ENCODE peak calls at places on chromosomes 5 and 9, in four cellular contexts. Q, T, L and W are unnamed samples.

GRCh38 chr5:124742983-124743533 is 3.4 kb downstream of the ZNF608 start:
- DNase-seq in Q (no peak), L (no peak), T (peak; percentile 24), W (no peak)

GRCh38 chr5:82365744-82366228 is 87.6 kb upstream of the RPS23 start:
- DNase-seq in L (no peak), T (peak; percentile 87), Q (no peak), W (no peak)

GRCh38 chr9:121952611-121953010 is 140.5 kb downstream of the TTLL11 start:
- DNase-seq in Q (no peak), T (no peak), L (no peak), W (no peak)

GRCh38 chr5:156473271-156473935 is 146.4 kb downstream of the SGCD start:
- DNase-seq in L (no peak), Q (no peak), T (no peak), W (no peak)

GRCh38 chr9:107307331-107307730 is 24.3 kb downstream of the RAD23B start:
- DNase-seq in Q (no peak), L (no peak), T (no peak), W (no peak)

GRCh38 chr5:97929383-97929782 is 746.3 kb upstream of the RIOK2 start:
- DNase-seq in L (no peak), T (no peak), Q (no peak), W (no peak)

GRCh38 chr9:557601-558201 is 283.8 kb upstream of the DMRT1 start:
- DNase-seq in L (no peak), Q (no peak), T (peak; percentile 11), W (no peak)

GRCh38 chr9:3809724-3810123 is 283.9 kb upstream of the RFX3 start:
- DNase-seq in Q (no peak), T (no peak), L (peak; percentile 4), W (no peak)

GRCh38 chr9:130260816-130261765 is 4.5 kb upstream of the HMCN2 start:
- DNase-seq in T (no peak), L (no peak), Q (no peak), W (no peak)

GRCh38 chr9:88660611-88661010 is 125.6 kb downstream of the NXNL2 start:
- DNase-seq in Q (peak; percentile 10), L (no peak), T (peak; percentile 50), W (peak; percentile 56)

GRCh38 chr5:164098536-164098935 is 593.1 kb downstream of the MAT2B start:
- DNase-seq in T (no peak), Q (no peak), L (no peak), W (no peak)

GRCh38 chr5:42874621-42875198 is 63.0 kb upstream of the SELENOP start:
- DNase-seq in T (peak; percentile 94), L (no peak), Q (no peak), W (no peak)
- TF ChIP-seq CREM in T (peak; percentile 88), L (no peak), Q (no peak), W (no peak)

GRCh38 chr5:108560581-108560980 is 178.7 kb upstream of the FBXL17 start:
- DNase-seq in T (no peak), L (no peak), Q (no peak), W (no peak)
- TF ChIP-seq CREM in T (no peak), L (no peak), Q (no peak), W (no peak)

GRCh38 chr9:133470427-133470924 is 8.4 kb downstream of the SLC2A6 start:
- DNase-seq in L (no peak), Q (no peak), T (no peak), W (peak; percentile 34)
- TF ChIP-seq CREM in L (no peak), Q (no peak), T (no peak), W (no peak)

GRCh38 chr9:79452265-79452664 is 119.5 kb upstream of the TLE4 start:
- DNase-seq in Q (no peak), T (no peak), L (no peak), W (no peak)

GRCh38 chr9:79446540-79447307 is 125.0 kb upstream of the TLE4 start:
- DNase-seq in L (no peak), T (no peak), Q (no peak), W (no peak)

GRCh38 chr9:79447760-79448159 is 124.0 kb upstream of the TLE4 start:
- DNase-seq in L (no peak), T (no peak), Q (no peak), W (no peak)

DNA sequence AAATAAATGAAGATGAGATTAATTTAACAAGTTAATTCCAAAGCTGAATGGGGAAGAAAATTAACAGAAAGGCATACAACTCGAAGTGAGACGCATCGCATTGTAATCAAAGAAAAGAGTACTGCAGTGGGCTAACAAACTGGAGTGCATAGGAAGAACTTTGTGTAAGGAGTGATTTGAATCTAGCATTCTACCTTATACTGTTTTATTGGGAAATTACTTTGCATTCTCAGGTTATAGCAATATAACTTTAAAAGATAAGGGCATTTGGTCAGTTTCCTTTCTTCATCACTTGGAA is 124.5 kb upstream of the TLE4 start:
- DNase-seq in L (no peak), Q (no peak), T (no peak), W (no peak)
- TF ChIP-seq CREM in L (no peak), Q (no peak), T (no peak), W (no peak)

DNA sequence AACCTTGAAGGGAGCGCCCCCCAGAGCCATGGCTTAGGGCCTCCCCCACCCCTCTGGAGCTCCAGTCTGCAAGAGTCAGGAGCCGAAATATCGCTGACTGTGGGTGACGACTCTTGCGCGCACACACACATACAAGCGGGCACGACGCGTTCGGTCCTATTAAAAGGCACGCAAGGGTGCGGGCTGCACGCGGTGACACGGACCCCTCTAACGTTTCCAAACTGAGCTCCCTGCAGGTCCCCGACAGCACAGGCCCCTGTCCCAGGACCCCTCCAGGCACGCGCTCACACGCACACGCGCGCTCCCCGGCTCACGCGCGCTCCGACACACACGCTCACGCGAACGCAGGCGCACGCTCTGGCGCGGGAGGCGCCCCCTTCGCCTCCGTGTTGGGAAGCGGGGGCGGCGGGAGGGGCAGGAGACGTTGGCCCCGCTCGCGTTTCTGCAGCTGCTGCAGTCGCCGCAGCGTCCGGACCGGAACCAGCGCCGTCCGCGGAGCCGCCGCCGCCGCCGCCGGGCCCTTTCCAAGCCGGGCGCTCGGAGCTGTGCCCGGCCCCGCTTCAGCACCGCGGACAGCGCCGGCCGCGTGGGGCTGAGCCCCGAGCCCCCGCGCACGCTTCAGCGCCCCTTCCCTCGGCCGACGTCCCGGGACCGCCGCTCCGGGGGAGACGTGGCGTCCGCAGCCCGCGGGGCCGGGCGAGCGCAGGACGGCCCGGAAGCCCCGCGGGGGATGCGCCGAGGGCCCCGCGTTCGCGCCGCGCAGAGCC is at the start of gene GRIN1:
- DNase-seq in L (no peak), Q (peak; percentile 84), T (no peak), W (peak; percentile 55)
- TF ChIP-seq CREM in L (no peak), Q (peak; percentile 56), T (no peak), W (peak; percentile 91)

DNA sequence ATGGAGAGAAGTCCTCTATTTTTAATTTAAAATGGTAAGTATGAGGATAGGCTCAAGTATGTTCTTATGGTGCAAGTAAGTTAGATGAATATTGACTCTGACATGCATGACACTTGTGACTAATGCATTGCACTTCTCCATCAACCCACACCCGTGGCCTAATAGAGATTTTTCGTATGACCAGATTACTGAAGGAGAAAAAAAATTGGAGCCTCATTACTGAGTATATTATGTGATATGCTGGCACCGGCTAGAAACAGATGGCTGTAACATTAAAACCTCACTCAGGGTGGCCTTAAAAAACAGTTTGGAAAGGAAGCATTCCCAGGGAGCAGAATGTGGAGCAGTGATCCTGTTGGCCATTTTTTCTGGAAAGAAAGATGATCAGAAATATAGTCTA is 766.4 kb downstream of the PRELID2 start:
- DNase-seq in L (no peak), T (no peak), Q (no peak), W (no peak)
- TF ChIP-seq CREM in L (no peak), T (no peak), Q (no peak), W (no peak)